ENCODE peak calls at places on chromosome 18, in nine cellular contexts. One of them, this sample, is unnamed.

GRCh38 chr18:46053368-46054095 is 18.5 kb downstream of the PSTPIP2 start:
- DNase-seq in HCT116: no peak
- DNase-seq in CD4-positive, alpha-beta T cell: no peak
- DNase-seq in right lobe of liver: no peak
- DNase-seq in brain microvascular endothelial cell: no peak
- DNase-seq in upper lobe of right lung: no peak
- DNase-seq in cardiac muscle cell: no peak
- DNase-seq in sigmoid colon: no peak
- DNase-seq in iPS DF 6.9: no peak
- DNase-seq in this sample: no peak

GRCh38 chr18:12102136-12102842 is 8.6 kb downstream of the ANKRD62 start:
- DNase-seq in HCT116: no peak
- DNase-seq in CD4-positive, alpha-beta T cell: no peak
- DNase-seq in right lobe of liver: no peak
- DNase-seq in brain microvascular endothelial cell: no peak
- DNase-seq in upper lobe of right lung: no peak
- DNase-seq in cardiac muscle cell: no peak
- DNase-seq in sigmoid colon: no peak
- DNase-seq in iPS DF 6.9: no peak
- DNase-seq in this sample: no peak

GRCh38 chr18:2337552-2338141 is 233.7 kb downstream of the METTL4 start:
- DNase-seq in HCT116: peak; percentile 19
- DNase-seq in CD4-positive, alpha-beta T cell: peak; percentile 59
- DNase-seq in right lobe of liver: no peak
- DNase-seq in brain microvascular endothelial cell: peak; percentile 31
- DNase-seq in upper lobe of right lung: no peak
- DNase-seq in cardiac muscle cell: peak; percentile 29
- DNase-seq in sigmoid colon: no peak
- DNase-seq in iPS DF 6.9: peak; percentile 29
- DNase-seq in this sample: no peak

GRCh38 chr18:77650799-77651385 is 401.2 kb downstream of the GALR1 start:
- DNase-seq in HCT116: no peak
- DNase-seq in CD4-positive, alpha-beta T cell: peak; percentile 63
- DNase-seq in right lobe of liver: peak; percentile 74
- DNase-seq in brain microvascular endothelial cell: peak; percentile 28
- DNase-seq in upper lobe of right lung: peak; percentile 86
- DNase-seq in cardiac muscle cell: peak; percentile 66
- DNase-seq in sigmoid colon: peak; percentile 87
- DNase-seq in iPS DF 6.9: peak; percentile 50
- DNase-seq in this sample: no peak

GRCh38 chr18:47756364-47757016 is 174.0 kb downstream of the SMAD2 start:
- DNase-seq in HCT116: peak; percentile 44
- DNase-seq in CD4-positive, alpha-beta T cell: peak; percentile 56
- DNase-seq in right lobe of liver: peak; percentile 62
- DNase-seq in brain microvascular endothelial cell: peak; percentile 46
- DNase-seq in upper lobe of right lung: peak; percentile 79
- DNase-seq in cardiac muscle cell: peak; percentile 64
- DNase-seq in sigmoid colon: no peak
- DNase-seq in iPS DF 6.9: peak; percentile 54
- DNase-seq in this sample: no peak

GRCh38 chr18:23828426-23828825 is 139.2 kb downstream of the LAMA3 start:
- DNase-seq in HCT116: peak; percentile 67
- DNase-seq in CD4-positive, alpha-beta T cell: no peak
- DNase-seq in right lobe of liver: no peak
- DNase-seq in brain microvascular endothelial cell: peak; percentile 85
- DNase-seq in upper lobe of right lung: no peak
- DNase-seq in cardiac muscle cell: peak; percentile 83
- DNase-seq in sigmoid colon: no peak
- DNase-seq in iPS DF 6.9: no peak
- DNase-seq in this sample: no peak

GRCh38 chr18:61549889-61550288 is 216.7 kb downstream of the CDH20 start:
- DNase-seq in HCT116: no peak
- DNase-seq in CD4-positive, alpha-beta T cell: no peak
- DNase-seq in right lobe of liver: no peak
- DNase-seq in brain microvascular endothelial cell: no peak
- DNase-seq in upper lobe of right lung: no peak
- DNase-seq in cardiac muscle cell: no peak
- DNase-seq in sigmoid colon: no peak
- DNase-seq in iPS DF 6.9: no peak
- DNase-seq in this sample: no peak

GRCh38 chr18:37497836-37498518 is 67.6 kb downstream of the CELF4 start:
- DNase-seq in HCT116: no peak
- DNase-seq in CD4-positive, alpha-beta T cell: no peak
- DNase-seq in right lobe of liver: no peak
- DNase-seq in brain microvascular endothelial cell: no peak
- DNase-seq in upper lobe of right lung: no peak
- DNase-seq in cardiac muscle cell: no peak
- DNase-seq in sigmoid colon: no peak
- DNase-seq in iPS DF 6.9: no peak
- DNase-seq in this sample: no peak

GRCh38 chr18:55272510-55273243 is 313.4 kb upstream of the CCDC68 start:
- DNase-seq in HCT116: no peak
- DNase-seq in CD4-positive, alpha-beta T cell: no peak
- DNase-seq in right lobe of liver: no peak
- DNase-seq in brain microvascular endothelial cell: no peak
- DNase-seq in upper lobe of right lung: no peak
- DNase-seq in cardiac muscle cell: peak; percentile 14
- DNase-seq in sigmoid colon: no peak
- DNase-seq in iPS DF 6.9: no peak
- DNase-seq in this sample: no peak

GRCh38 chr18:25646971-25647370 is 295.0 kb upstream of the ZNF521 start:
- DNase-seq in HCT116: no peak
- DNase-seq in CD4-positive, alpha-beta T cell: no peak
- DNase-seq in right lobe of liver: no peak
- DNase-seq in brain microvascular endothelial cell: no peak
- DNase-seq in upper lobe of right lung: no peak
- DNase-seq in cardiac muscle cell: peak; percentile 55
- DNase-seq in sigmoid colon: no peak
- DNase-seq in iPS DF 6.9: no peak
- DNase-seq in this sample: no peak

GRCh38 chr18:32195881-32196815 is 6.3 kb downstream of the MEP1B start:
- DNase-seq in HCT116: no peak
- DNase-seq in CD4-positive, alpha-beta T cell: no peak
- DNase-seq in right lobe of liver: no peak
- DNase-seq in brain microvascular endothelial cell: no peak
- DNase-seq in upper lobe of right lung: no peak
- DNase-seq in cardiac muscle cell: no peak
- DNase-seq in sigmoid colon: no peak
- DNase-seq in iPS DF 6.9: no peak
- DNase-seq in this sample: peak; percentile 42

GRCh38 chr18:41690332-41691110 is 264.5 kb upstream of the PIK3C3 start:
- DNase-seq in HCT116: no peak
- DNase-seq in CD4-positive, alpha-beta T cell: no peak
- DNase-seq in right lobe of liver: no peak
- DNase-seq in brain microvascular endothelial cell: peak; percentile 3
- DNase-seq in upper lobe of right lung: no peak
- DNase-seq in cardiac muscle cell: peak; percentile 84
- DNase-seq in sigmoid colon: no peak
- DNase-seq in iPS DF 6.9: no peak
- DNase-seq in this sample: no peak

GRCh38 chr18:46169464-46169941 is 65.3 kb downstream of the HAUS1 start:
- DNase-seq in HCT116: no peak
- DNase-seq in CD4-positive, alpha-beta T cell: no peak
- DNase-seq in right lobe of liver: no peak
- DNase-seq in brain microvascular endothelial cell: peak; percentile 78
- DNase-seq in upper lobe of right lung: no peak
- DNase-seq in cardiac muscle cell: peak; percentile 83
- DNase-seq in sigmoid colon: no peak
- DNase-seq in iPS DF 6.9: no peak
- DNase-seq in this sample: no peak

GRCh38 chr18:32469190-32469611 is 1.5 kb downstream of the GAREM1 start:
- DNase-seq in HCT116: peak; percentile 19
- DNase-seq in CD4-positive, alpha-beta T cell: no peak
- DNase-seq in right lobe of liver: peak; percentile 56
- DNase-seq in brain microvascular endothelial cell: peak; percentile 18
- DNase-seq in upper lobe of right lung: no peak
- DNase-seq in cardiac muscle cell: peak; percentile 43
- DNase-seq in sigmoid colon: peak; percentile 66
- DNase-seq in iPS DF 6.9: no peak
- DNase-seq in this sample: no peak

GRCh38 chr18:48826806-48827205 is 124.0 kb downstream of the SMAD7 start:
- DNase-seq in HCT116: no peak
- DNase-seq in CD4-positive, alpha-beta T cell: peak; percentile 7
- DNase-seq in right lobe of liver: no peak
- DNase-seq in brain microvascular endothelial cell: no peak
- DNase-seq in upper lobe of right lung: peak; percentile 45
- DNase-seq in cardiac muscle cell: no peak
- DNase-seq in sigmoid colon: peak; percentile 39
- DNase-seq in iPS DF 6.9: no peak
- DNase-seq in this sample: no peak

GRCh38 chr18:8088626-8089025 is 520.6 kb upstream of the RAB12 start:
- DNase-seq in HCT116: no peak
- DNase-seq in CD4-positive, alpha-beta T cell: no peak
- DNase-seq in right lobe of liver: no peak
- DNase-seq in brain microvascular endothelial cell: no peak
- DNase-seq in upper lobe of right lung: no peak
- DNase-seq in cardiac muscle cell: no peak
- DNase-seq in sigmoid colon: no peak
- DNase-seq in iPS DF 6.9: no peak
- DNase-seq in this sample: no peak

GRCh38 chr18:13257361-13257980 is 38.9 kb downstream of the LDLRAD4 start:
- DNase-seq in HCT116: no peak
- DNase-seq in CD4-positive, alpha-beta T cell: no peak
- DNase-seq in right lobe of liver: no peak
- DNase-seq in brain microvascular endothelial cell: no peak
- DNase-seq in upper lobe of right lung: peak; percentile 19
- DNase-seq in cardiac muscle cell: no peak
- DNase-seq in sigmoid colon: no peak
- DNase-seq in iPS DF 6.9: no peak
- DNase-seq in this sample: no peak
- H3K27me3 ChIP-seq in HCT116: peaks cover 26% of the 10 kb centered on the region
- H3K27me3 ChIP-seq in CD4-positive, alpha-beta T cell: no peaks in the 10 kb centered on the region
- H3K27me3 ChIP-seq in right lobe of liver: no peaks in the 10 kb centered on the region
- H3K27me3 ChIP-seq in brain microvascular endothelial cell: no peaks in the 10 kb centered on the region
- H3K27me3 ChIP-seq in upper lobe of right lung: no peaks in the 10 kb centered on the region
- H3K27me3 ChIP-seq in cardiac muscle cell: no peaks in the 10 kb centered on the region
- H3K27me3 ChIP-seq in sigmoid colon: no peaks in the 10 kb centered on the region
- H3K27me3 ChIP-seq in iPS DF 6.9: no peaks in the 10 kb centered on the region
- H3K27me3 ChIP-seq in this sample: no peaks in the 10 kb centered on the region

GRCh38 chr18:5894215-5894612 is 1.1 kb downstream of the TMEM200C start:
- DNase-seq in HCT116: no peak
- DNase-seq in CD4-positive, alpha-beta T cell: no peak
- DNase-seq in right lobe of liver: no peak
- DNase-seq in brain microvascular endothelial cell: no peak
- DNase-seq in upper lobe of right lung: no peak
- DNase-seq in cardiac muscle cell: no peak
- DNase-seq in sigmoid colon: no peak
- DNase-seq in iPS DF 6.9: no peak
- DNase-seq in this sample: no peak
- H3K27me3 ChIP-seq in HCT116: no peaks in the 10 kb centered on the region
- H3K27me3 ChIP-seq in CD4-positive, alpha-beta T cell: peaks cover 76% of the 10 kb centered on the region
- H3K27me3 ChIP-seq in right lobe of liver: peaks cover 38% of the 10 kb centered on the region
- H3K27me3 ChIP-seq in brain microvascular endothelial cell: peaks cover 34% of the 10 kb centered on the region
- H3K27me3 ChIP-seq in upper lobe of right lung: peaks cover 70% of the 10 kb centered on the region
- H3K27me3 ChIP-seq in cardiac muscle cell: no peaks in the 10 kb centered on the region
- H3K27me3 ChIP-seq in sigmoid colon: peaks cover 92% of the 10 kb centered on the region
- H3K27me3 ChIP-seq in iPS DF 6.9: peaks cover 2% of the 10 kb centered on the region
- H3K27me3 ChIP-seq in this sample: peaks cover 87% of the 10 kb centered on the region

DNA sequence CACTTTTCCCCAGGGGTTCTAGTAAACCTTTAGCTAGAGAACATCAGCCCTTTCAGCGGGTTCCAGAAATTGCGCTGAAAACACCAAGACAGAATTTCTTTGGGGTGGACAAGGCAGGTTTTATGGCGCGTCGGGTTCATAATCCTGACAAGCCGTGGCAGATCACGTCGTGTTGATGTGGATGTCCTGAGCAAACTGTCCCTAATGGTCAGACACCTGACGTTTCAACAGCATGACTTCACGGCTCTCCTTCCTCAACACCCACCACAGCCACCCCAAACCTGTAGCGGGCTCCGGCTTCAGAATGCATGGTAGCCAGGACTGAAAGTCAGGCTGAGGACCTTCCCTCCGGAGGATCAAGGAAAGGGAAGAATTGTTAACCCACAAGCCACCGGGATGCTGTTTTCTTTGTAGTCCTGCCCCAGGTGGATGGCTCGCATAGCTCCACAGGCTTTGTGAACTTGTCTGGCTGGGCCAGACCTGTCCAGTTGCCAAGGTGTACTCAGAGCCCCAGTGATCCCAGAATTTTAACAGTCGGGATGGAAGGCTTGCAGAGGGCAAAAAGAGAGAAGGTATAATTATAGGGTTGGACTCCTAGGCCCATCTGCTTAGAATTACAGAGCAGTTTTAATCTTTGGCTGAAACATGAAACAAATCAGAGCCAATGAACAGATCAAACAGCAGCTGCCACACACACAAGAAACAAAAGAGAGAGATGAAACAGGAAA is 1.5 kb downstream of the APCDD1 start:
- DNase-seq in HCT116: no peak
- DNase-seq in CD4-positive, alpha-beta T cell: no peak
- DNase-seq in right lobe of liver: no peak
- DNase-seq in brain microvascular endothelial cell: no peak
- DNase-seq in upper lobe of right lung: no peak
- DNase-seq in cardiac muscle cell: no peak
- DNase-seq in sigmoid colon: no peak
- DNase-seq in iPS DF 6.9: no peak
- DNase-seq in this sample: no peak
- H3K27me3 ChIP-seq in HCT116: peaks cover 45% of the 10 kb centered on the region
- H3K27me3 ChIP-seq in CD4-positive, alpha-beta T cell: peaks cover 38% of the 10 kb centered on the region
- H3K27me3 ChIP-seq in right lobe of liver: peaks cover 8% of the 10 kb centered on the region
- H3K27me3 ChIP-seq in brain microvascular endothelial cell: peaks cover 56% of the 10 kb centered on the region
- H3K27me3 ChIP-seq in upper lobe of right lung: no peaks in the 10 kb centered on the region
- H3K27me3 ChIP-seq in cardiac muscle cell: peaks cover 12% of the 10 kb centered on the region
- H3K27me3 ChIP-seq in sigmoid colon: peaks cover 57% of the 10 kb centered on the region
- H3K27me3 ChIP-seq in iPS DF 6.9: peaks cover 13% of the 10 kb centered on the region
- H3K27me3 ChIP-seq in this sample: peaks cover 77% of the 10 kb centered on the region

DNA sequence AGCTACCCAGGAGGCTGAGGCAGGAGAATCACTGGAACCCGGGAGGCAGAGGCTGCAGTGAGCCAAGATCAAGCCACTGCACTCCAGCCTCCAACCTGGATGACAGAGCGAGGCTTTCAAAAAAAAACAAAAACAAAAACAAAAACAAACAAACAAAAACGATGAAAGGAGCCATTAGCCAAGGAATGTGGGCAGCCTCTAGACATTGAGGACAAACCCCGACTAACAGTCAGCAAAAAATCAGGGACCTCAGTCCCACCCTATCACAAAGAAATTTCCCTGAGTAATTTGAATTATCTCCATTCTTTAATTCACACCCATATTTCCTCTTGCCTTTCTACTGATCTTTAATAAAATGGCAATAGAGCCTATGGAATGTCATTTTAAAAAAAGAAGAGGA is 75.8 kb downstream of the MBD2 start:
- DNase-seq in HCT116: no peak
- DNase-seq in CD4-positive, alpha-beta T cell: no peak
- DNase-seq in right lobe of liver: no peak
- DNase-seq in brain microvascular endothelial cell: no peak
- DNase-seq in upper lobe of right lung: no peak
- DNase-seq in cardiac muscle cell: no peak
- DNase-seq in sigmoid colon: no peak
- DNase-seq in iPS DF 6.9: no peak
- DNase-seq in this sample: no peak
- H3K27me3 ChIP-seq in HCT116: no peaks in the 10 kb centered on the region
- H3K27me3 ChIP-seq in CD4-positive, alpha-beta T cell: no peaks in the 10 kb centered on the region
- H3K27me3 ChIP-seq in right lobe of liver: no peaks in the 10 kb centered on the region
- H3K27me3 ChIP-seq in brain microvascular endothelial cell: no peaks in the 10 kb centered on the region
- H3K27me3 ChIP-seq in upper lobe of right lung: no peaks in the 10 kb centered on the region
- H3K27me3 ChIP-seq in cardiac muscle cell: no peaks in the 10 kb centered on the region
- H3K27me3 ChIP-seq in sigmoid colon: no peaks in the 10 kb centered on the region
- H3K27me3 ChIP-seq in iPS DF 6.9: no peaks in the 10 kb centered on the region
- H3K27me3 ChIP-seq in this sample: no peaks in the 10 kb centered on the region